ENCODE peak calls at places on chromosomes 12 and 14, in five cellular contexts. Y, I, A, H and K are unnamed samples.

GRCh38 chr14:100762089-100762515 is 35.4 kb downstream of the DLK1 start:
- DNase-seq in A (no peak), I (no peak), Y (no peak), H (peak), K (no peak)

GRCh38 chr12:93626160-93626559 is 51.0 kb upstream of the CRADD start:
- DNase-seq in Y (no peak), A (no peak), I (no peak), H (no peak), K (no peak)

GRCh38 chr14:99875421-99875820 is 82.2 kb downstream of the EML1 start:
- DNase-seq in Y (no peak), A (no peak), I (no peak), H (no peak), K (no peak)

GRCh38 chr12:132169376-132169775 is 25.1 kb downstream of the NOC4L start:
- DNase-seq in H (no peak), A (no peak), I (no peak), Y (no peak), K (no peak)

GRCh38 chr12:50218386-50218785 is 51.2 kb upstream of the CERS5 start:
- DNase-seq in A (no peak), H (no peak), I (no peak), Y (no peak), K (peak)

GRCh38 chr12:27573972-27574371 is 50.0 kb downstream of the PPFIBP1 start:
- DNase-seq in A (no peak), H (no peak), I (no peak), Y (peak), K (peak)

GRCh38 chr12:93016752-93017350 is 87.8 kb upstream of the EEA1 start:
- DNase-seq in I (no peak), H (peak), Y (peak), A (no peak), K (no peak)

GRCh38 chr12:59811991-59812390 is 216.2 kb downstream of the SLC16A7 start:
- DNase-seq in I (no peak), Y (no peak), H (no peak), A (no peak), K (no peak)

GRCh38 chr14:24053548-24054323 is 1.9 kb downstream of the CARMIL3 start:
- DNase-seq in Y (no peak), A (peak), I (peak), H (no peak), K (no peak)

GRCh38 chr14:39423793-39424192 is 8.4 kb downstream of the FBXO33 start:
- DNase-seq in A (no peak), Y (no peak), I (no peak), H (no peak), K (no peak)

GRCh38 chr12:44875954-44876553 is at the start of gene NELL2:
- DNase-seq in H (no peak), Y (peak), A (peak), I (peak), K (no peak)

GRCh38 chr12:67456281-67456918 is 187.2 kb downstream of the CAND1 start:
- DNase-seq in A (peak), H (no peak), Y (no peak), I (no peak), K (peak)

GRCh38 chr12:54977155-54977554 is 7.4 kb downstream of the TESPA1 start:
- DNase-seq in Y (no peak), A (no peak), H (no peak), I (no peak), K (peak)

GRCh38 chr14:65840786-65841185 is 428.3 kb downstream of the FUT8 start:
- DNase-seq in Y (no peak), A (no peak), H (no peak), I (no peak), K (no peak)

GRCh38 chr14:61491224-61491623 is 169.8 kb downstream of the PRKCH start:
- DNase-seq in I (no peak), Y (peak), H (peak), A (no peak), K (no peak)

GRCh38 chr14:61335876-61336275 is 14.5 kb downstream of the PRKCH start:
- DNase-seq in I (no peak), H (no peak), A (no peak), Y (no peak), K (no peak)

GRCh38 chr12:10197879-10198278 is 14.8 kb upstream of the GABARAPL1 start:
- DNase-seq in Y (no peak), H (no peak), I (no peak), A (no peak), K (no peak)

GRCh38 chr12:20624718-20625117 is 70.4 kb upstream of the SLCO1C1 start:
- DNase-seq in I (no peak), A (no peak), H (peak), Y (peak), K (no peak)

GRCh38 chr14:24339284-24340151 is at the start of gene RIPK3:
- DNase-seq in H (no peak), Y (peak), I (peak), A (no peak), K (no peak)

GRCh38 chr12:44000309-44000952 is 164.6 kb downstream of the TMEM117 start:
- DNase-seq in I (no peak), H (peak), A (peak), Y (peak), K (peak)

GRCh38 chr14:97275276-97275675 is 478.1 kb downstream of the VRK1 start:
- DNase-seq in I (no peak), A (no peak), Y (no peak), H (no peak), K (no peak)
- TF ChIP-seq POLR2A in I (no peak), A (no peak), Y (no peak), H (no peak), K (no peak)

DNA sequence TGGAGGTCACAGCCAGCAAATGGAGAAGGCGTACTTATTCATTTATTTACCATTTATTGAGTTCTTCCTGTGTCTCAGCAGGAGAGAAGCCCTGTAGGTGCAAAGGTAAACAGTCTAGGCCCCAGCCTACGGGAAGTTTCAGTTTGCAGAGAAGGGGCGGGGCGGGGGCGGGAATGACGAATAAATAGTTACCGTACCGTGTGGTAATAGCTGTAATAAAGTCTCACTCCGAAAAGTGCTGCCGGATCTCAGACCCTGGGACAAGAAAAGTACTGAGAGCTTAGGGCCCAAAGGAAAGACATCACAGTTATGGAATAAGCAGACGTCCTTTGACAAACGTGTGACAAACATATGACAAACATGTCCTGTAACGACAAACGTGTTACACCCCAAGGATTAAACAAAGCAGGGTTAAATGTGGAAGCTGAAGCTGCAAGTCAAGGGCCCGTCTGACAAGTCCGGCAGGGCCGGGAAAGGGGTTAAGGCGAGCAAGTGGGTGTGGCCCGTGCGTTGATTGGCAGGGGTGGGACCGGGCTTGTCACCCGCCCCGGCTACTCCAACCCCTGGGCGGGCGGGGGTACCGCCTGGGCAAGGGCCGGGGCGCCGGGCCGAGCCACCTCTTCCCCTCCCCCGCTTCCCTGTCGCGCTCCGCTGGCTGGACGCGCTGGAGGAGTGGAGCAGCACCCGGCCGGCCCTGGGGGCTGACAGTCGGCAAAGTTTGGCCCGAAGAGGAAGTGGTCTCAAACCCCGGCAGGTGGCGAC is at the start of gene LRP10:
- DNase-seq in A (peak), Y (peak), H (peak), I (peak), K (peak)
- TF ChIP-seq POLR2A in A (peak), Y (peak), H (peak), I (no peak), K (no peak)

GRCh38 chr12:64624035-64624434 is 13.7 kb downstream of the RASSF3 start:
- DNase-seq in Y (no peak), A (no peak), H (no peak), I (no peak), K (no peak)

GRCh38 chr12:64631197-64631596 is 20.9 kb downstream of the RASSF3 start:
- DNase-seq in I (no peak), Y (no peak), A (no peak), H (no peak), K (no peak)

GRCh38 chr12:64621257-64621942 is 11.1 kb downstream of the RASSF3 start:
- DNase-seq in A (no peak), H (no peak), I (peak), Y (peak), K (no peak)

GRCh38 chr12:64627781-64628180 is 17.5 kb downstream of the RASSF3 start:
- DNase-seq in I (no peak), Y (peak), A (no peak), H (no peak), K (no peak)

DNA sequence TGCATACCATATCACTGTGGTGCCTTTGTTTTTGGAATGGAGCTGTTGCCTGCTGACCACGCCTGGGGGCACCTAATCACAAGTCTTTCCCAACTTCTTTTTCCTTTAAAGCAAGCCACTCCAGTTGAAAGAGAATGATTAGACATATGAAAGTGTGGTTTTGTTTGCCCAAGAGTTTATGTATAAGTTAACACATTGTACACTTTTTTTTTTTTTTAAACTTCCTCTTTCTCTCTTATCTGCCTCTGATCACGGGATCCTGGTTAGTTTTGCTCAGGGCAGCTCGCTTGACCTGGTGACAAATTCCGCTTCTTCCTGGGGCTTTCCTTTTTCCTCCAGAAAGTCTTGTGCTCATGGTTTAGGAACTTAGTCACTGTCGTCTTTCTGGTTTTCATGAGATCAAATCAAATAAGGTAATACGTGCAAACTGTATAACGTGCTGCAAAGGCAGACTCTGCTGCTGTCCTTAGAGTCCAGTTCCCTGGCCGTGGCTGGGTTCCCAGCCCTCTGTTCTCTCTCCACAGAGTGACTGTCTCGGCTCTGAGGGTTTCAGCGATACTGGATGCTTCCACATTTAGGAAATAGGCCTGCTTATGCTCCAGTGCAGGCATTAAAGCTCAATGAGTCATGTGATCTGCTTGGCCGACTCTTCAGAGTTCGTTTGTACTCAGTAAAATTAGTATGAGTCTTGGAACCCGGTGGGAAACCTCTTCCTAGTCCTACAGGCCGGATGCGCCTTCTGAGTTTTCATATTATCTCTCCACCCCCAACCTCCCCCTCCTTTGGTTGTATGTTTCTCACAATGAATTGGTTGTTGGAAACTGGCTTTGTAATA is 15.2 kb downstream of the RASSF3 start:
- DNase-seq in H (peak), A (peak), Y (peak), I (no peak), K (no peak)
- TF ChIP-seq POLR2A in H (peak), A (no peak), Y (peak), I (no peak), K (no peak)

GRCh38 chr14:21248338-21248737 is 20.9 kb downstream of the HNRNPC start:
- DNase-seq in I (no peak), Y (no peak), A (no peak), H (no peak), K (no peak)

GRCh38 chr14:21255385-21256101 is 13.7 kb downstream of the HNRNPC start:
- DNase-seq in H (no peak), I (no peak), Y (peak), A (no peak), K (no peak)

GRCh38 chr14:21251215-21251614 is 18.0 kb downstream of the HNRNPC start:
- DNase-seq in I (no peak), Y (no peak), A (no peak), H (no peak), K (no peak)

GRCh38 chr14:21248739-21249411 is 20.4 kb downstream of the HNRNPC start:
- DNase-seq in H (no peak), Y (no peak), I (no peak), A (no peak), K (no peak)

DNA sequence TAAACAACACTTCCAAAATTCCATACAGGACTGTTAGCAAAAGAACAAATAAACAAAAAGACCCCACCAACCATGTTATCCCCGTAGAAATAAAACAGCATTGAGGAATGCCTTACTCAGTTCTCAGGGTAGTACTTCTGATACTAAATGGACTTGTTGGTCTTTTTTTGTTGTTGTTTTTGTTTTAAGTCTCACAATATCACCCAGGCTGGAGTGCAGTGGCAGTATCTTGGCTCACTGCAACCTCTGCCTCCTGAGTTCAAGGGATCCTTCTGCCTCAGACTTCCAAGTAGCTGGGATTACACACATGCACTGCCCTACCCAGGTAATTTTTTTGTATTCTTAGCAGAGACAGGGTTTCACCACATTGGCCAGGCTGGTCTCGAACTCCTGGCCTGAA is 17.1 kb downstream of the HNRNPC start:
- DNase-seq in Y (no peak), H (no peak), I (no peak), A (no peak), K (no peak)
- TF ChIP-seq POLR2A in Y (no peak), H (peak), I (no peak), A (no peak), K (no peak)

GRCh38 chr14:75985618-75986438 is at the start of gene IFT43:
- DNase-seq in A (peak), I (peak), Y (peak), H (no peak), K (peak)
- TF ChIP-seq POLR2A in A (no peak), I (no peak), Y (no peak), H (no peak), K (no peak)

GRCh38 chr12:56160160-56160763 is 2.1 kb downstream of the MYL6 start:
- DNase-seq in A (peak), Y (peak), I (no peak), H (no peak), K (no peak)
- TF ChIP-seq POLR2A in A (no peak), Y (peak), I (no peak), H (no peak), K (no peak)